ENCODE peak calls at places on chromosomes 7 and 10, in six cellular contexts. T, V, I, Y, X and S are unnamed samples.

GRCh38 chr10:114380060-114380459 is 24.2 kb downstream of the AFAP1L2 start:
- ATAC-seq in T (no peak), V (no peak), I (no peak), Y (no peak), X (no peak), S (no peak)

GRCh38 chr7:11570922-11571550 is 261.0 kb downstream of the THSD7A start:
- ATAC-seq in T (no peak), V (no peak), I (no peak), Y (no peak), X (no peak), S (no peak)

GRCh38 chr7:30093351-30094019 is 41.3 kb upstream of the MTURN start:
- ATAC-seq in T (peak), V (no peak), I (no peak), Y (no peak), X (peak), S (no peak)

GRCh38 chr7:29102554-29103151 is 43.7 kb downstream of the CPVL start:
- ATAC-seq in T (peak), V (no peak), I (peak), Y (no peak), X (peak), S (no peak)

GRCh38 chr10:7444576-7445226 is 33.9 kb upstream of the SFMBT2 start:
- ATAC-seq in T (no peak), V (no peak), I (peak), Y (no peak), X (no peak), S (peak)

GRCh38 chr7:23514755-23515154 is 17.0 kb downstream of the TRA2A start:
- ATAC-seq in T (no peak), V (no peak), I (no peak), Y (peak), X (no peak), S (no peak)

GRCh38 chr10:119237722-119238436 is 30.5 kb downstream of the GRK5 start:
- ATAC-seq in T (no peak), V (no peak), I (no peak), Y (no peak), X (no peak), S (no peak)

GRCh38 chr7:138834583-138834982 is 36.6 kb upstream of the ATP6V0A4 start:
- ATAC-seq in T (no peak), V (no peak), I (no peak), Y (peak), X (no peak), S (peak)

GRCh38 chr7:69598487-69599148 is 343 bp downstream of the AUTS2 start:
- ATAC-seq in T (peak), V (no peak), I (no peak), Y (peak), X (peak), S (peak)

GRCh38 chr7:45132708-45133320 is 21.3 kb upstream of the TBRG4 start:
- ATAC-seq in T (no peak), V (no peak), I (no peak), Y (no peak), X (no peak), S (no peak)

GRCh38 chr7:2495402-2496309 is 19.5 kb upstream of the GRIFIN start:
- ATAC-seq in T (no peak), V (no peak), I (no peak), Y (no peak), X (no peak), S (no peak)

GRCh38 chr10:73529089-73529832 is 33.4 kb upstream of the PPP3CB start:
- ATAC-seq in T (peak), V (peak), I (peak), Y (peak), X (peak), S (peak)